ENCODE peak calls at places on chromosomes 3 and 15, in five cellular contexts. B is EH, L is SJSA1, V is RCC 7860, Y is HT1080. W is an unnamed sample.

GRCh38 chr3:152278674-152279427 is 10.1 kb downstream of the MBNL1 start:
- DNase-seq in B (no peak), L (no peak), V (no peak), Y (no peak), W (no peak)

GRCh38 chr15:37764733-37765191 is 169.7 kb upstream of the TMCO5A start:
- DNase-seq in B (peak), L (peak), V (peak), Y (peak), W (peak)

GRCh38 chr3:53796161-53796560 is 50.1 kb downstream of the CHDH start:
- DNase-seq in B (no peak), L (no peak), V (no peak), Y (no peak), W (no peak)

GRCh38 chr15:39391230-39391629 is 189.6 kb upstream of the THBS1 start:
- DNase-seq in B (no peak), L (no peak), V (no peak), Y (peak), W (peak)

GRCh38 chr15:38300395-38300794 is 47.8 kb downstream of the SPRED1 start:
- DNase-seq in B (peak), L (no peak), V (no peak), Y (no peak), W (no peak)

GRCh38 chr15:23570466-23570865 is 5.0 kb downstream of the MKRN3 start:
- DNase-seq in B (no peak), L (no peak), V (no peak), Y (peak), W (no peak)

GRCh38 chr15:99755692-99756409 is 22.6 kb upstream of the LYSMD4 start:
- DNase-seq in B (peak), L (peak), V (peak), Y (peak), W (peak)

GRCh38 chr3:188417329-188417728 is 263.4 kb downstream of the LPP start:
- DNase-seq in B (no peak), L (no peak), V (no peak), Y (no peak), W (no peak)

GRCh38 chr15:91874992-91875651 is 21.6 kb downstream of the SLCO3A1 start:
- DNase-seq in B (no peak), L (no peak), V (no peak), Y (no peak), W (no peak)

GRCh38 chr15:39312984-39313383 is 267.9 kb upstream of the THBS1 start:
- DNase-seq in B (peak), L (no peak), V (no peak), Y (no peak), W (no peak)

GRCh38 chr3:10352146-10352911 is 31.4 kb upstream of the SEC13 start:
- DNase-seq in B (peak), L (peak), V (peak), Y (peak), W (no peak)

GRCh38 chr15:64032327-64032726 is 14.0 kb downstream of the DAPK2 start:
- DNase-seq in B (no peak), L (no peak), V (no peak), Y (no peak), W (no peak)

GRCh38 chr3:150110097-150110496 is 139.4 kb upstream of the PFN2 start:
- DNase-seq in B (no peak), L (no peak), V (no peak), Y (no peak), W (no peak)

GRCh38 chr3:101303089-101303731 is 17.2 kb downstream of the IMPG2 start:
- DNase-seq in B (peak), L (peak), V (no peak), Y (no peak), W (peak)

GRCh38 chr3:65946438-65946837 is 92.3 kb downstream of the MAGI1 start:
- DNase-seq in B (no peak), L (no peak), V (no peak), Y (no peak), W (no peak)

GRCh38 chr3:37967252-37967881 is 23.2 kb upstream of the VILL start:
- DNase-seq in B (peak), L (peak), V (no peak), Y (peak), W (peak)

GRCh38 chr15:48437178-48437577 is 105.9 kb downstream of the DUT start:
- DNase-seq in B (peak), L (no peak), V (no peak), Y (peak), W (no peak)

GRCh38 chr3:141104151-141104741 is 53.1 kb downstream of the SPSB4 start:
- DNase-seq in B (no peak), L (no peak), V (no peak), Y (no peak), W (no peak)

W was measured in mammary epithelial cell.